ENCODE peak calls at places on chromosomes 7 and 10, in seven cellular contexts. One of them, this sample, is unnamed.

GRCh38 chr10:4082851-4083250 is 297.8 kb upstream of the KLF6 start:
- DNase-seq in body of pancreas: no peak
- DNase-seq in cardiac muscle cell: no peak
- DNase-seq in foreskin fibroblast: no peak
- DNase-seq in fibroblast of lung: peak; percentile 82
- DNase-seq in endodermal cell: no peak
- DNase-seq in fibroblast of villous mesenchyme: peak; percentile 76
- DNase-seq in this sample: peak; percentile 42

GRCh38 chr7:125814030-125814535 is 884.5 kb upstream of the POT1 start:
- DNase-seq in body of pancreas: no peak
- DNase-seq in fibroblast of villous mesenchyme: no peak
- DNase-seq in endodermal cell: no peak
- DNase-seq in cardiac muscle cell: no peak
- DNase-seq in fibroblast of lung: peak; percentile 36
- DNase-seq in foreskin fibroblast: no peak
- DNase-seq in this sample: peak; percentile 3

GRCh38 chr7:6279937-6280336 is 7.5 kb upstream of the CYTH3 start:
- DNase-seq in cardiac muscle cell: no peak
- DNase-seq in foreskin fibroblast: no peak
- DNase-seq in endodermal cell: peak; percentile 16
- DNase-seq in body of pancreas: no peak
- DNase-seq in fibroblast of lung: no peak
- DNase-seq in fibroblast of villous mesenchyme: no peak
- DNase-seq in this sample: no peak

GRCh38 chr10:119724630-119725549 is 960 bp upstream of the INPP5F start:
- DNase-seq in foreskin fibroblast: peak; percentile 59
- DNase-seq in endodermal cell: no peak
- DNase-seq in fibroblast of villous mesenchyme: no peak
- DNase-seq in fibroblast of lung: peak; percentile 49
- DNase-seq in body of pancreas: no peak
- DNase-seq in cardiac muscle cell: peak; percentile 54
- DNase-seq in this sample: no peak

GRCh38 chr10:76558996-76559888 is 1078.4 kb downstream of the KCNMA1 start:
- DNase-seq in fibroblast of villous mesenchyme: peak; percentile 87
- DNase-seq in fibroblast of lung: peak; percentile 93
- DNase-seq in cardiac muscle cell: no peak
- DNase-seq in endodermal cell: no peak
- DNase-seq in body of pancreas: peak; percentile 12
- DNase-seq in foreskin fibroblast: peak; percentile 87
- DNase-seq in this sample: peak; percentile 54

GRCh38 chr7:25775999-25776736 is 375.8 kb upstream of the NFE2L3 start:
- DNase-seq in fibroblast of villous mesenchyme: no peak
- DNase-seq in foreskin fibroblast: no peak
- DNase-seq in fibroblast of lung: no peak
- DNase-seq in endodermal cell: no peak
- DNase-seq in body of pancreas: no peak
- DNase-seq in cardiac muscle cell: no peak
- DNase-seq in this sample: no peak

GRCh38 chr7:111835066-111835465 is 272.8 kb upstream of the IMMP2L start:
- DNase-seq in fibroblast of lung: peak; percentile 87
- DNase-seq in foreskin fibroblast: peak; percentile 89
- DNase-seq in endodermal cell: no peak
- DNase-seq in cardiac muscle cell: no peak
- DNase-seq in body of pancreas: no peak
- DNase-seq in fibroblast of villous mesenchyme: peak; percentile 72
- DNase-seq in this sample: peak; percentile 93

GRCh38 chr7:134831862-134832261 is 52.4 kb downstream of the CALD1 start:
- DNase-seq in cardiac muscle cell: no peak
- DNase-seq in fibroblast of lung: no peak
- DNase-seq in body of pancreas: peak; percentile 42
- DNase-seq in fibroblast of villous mesenchyme: peak; percentile 80
- DNase-seq in foreskin fibroblast: no peak
- DNase-seq in endodermal cell: no peak
- DNase-seq in this sample: no peak

GRCh38 chr7:4951903-4952636 is 6.9 kb downstream of the MMD2 start:
- DNase-seq in body of pancreas: no peak
- DNase-seq in fibroblast of villous mesenchyme: peak; percentile 9
- DNase-seq in fibroblast of lung: peak; percentile 7
- DNase-seq in foreskin fibroblast: peak; percentile 49
- DNase-seq in cardiac muscle cell: peak; percentile 61
- DNase-seq in endodermal cell: peak; percentile 84
- DNase-seq in this sample: peak; percentile 15

GRCh38 chr7:130223646-130224045 is 16.0 kb downstream of the SSMEM1 start:
- DNase-seq in body of pancreas: no peak
- DNase-seq in fibroblast of lung: no peak
- DNase-seq in cardiac muscle cell: no peak
- DNase-seq in foreskin fibroblast: no peak
- DNase-seq in endodermal cell: no peak
- DNase-seq in fibroblast of villous mesenchyme: no peak
- DNase-seq in this sample: no peak

GRCh38 chr7:135335628-135336139 is 102.0 kb downstream of the STRA8 start:
- DNase-seq in fibroblast of villous mesenchyme: peak; percentile 41
- DNase-seq in body of pancreas: peak; percentile 84
- DNase-seq in foreskin fibroblast: peak; percentile 26
- DNase-seq in fibroblast of lung: peak; percentile 54
- DNase-seq in endodermal cell: peak; percentile 99
- DNase-seq in cardiac muscle cell: peak; percentile 94
- DNase-seq in this sample: peak; percentile 45

GRCh38 chr7:51472017-51472296 is 155.3 kb upstream of the COBL start:
- DNase-seq in fibroblast of lung: no peak
- DNase-seq in fibroblast of villous mesenchyme: no peak
- DNase-seq in endodermal cell: peak; percentile 82
- DNase-seq in body of pancreas: no peak
- DNase-seq in foreskin fibroblast: no peak
- DNase-seq in cardiac muscle cell: no peak
- DNase-seq in this sample: no peak

GRCh38 chr10:71831646-71832552 is 19.2 kb downstream of the PSAP start:
- DNase-seq in fibroblast of lung: peak; percentile 57
- DNase-seq in endodermal cell: no peak
- DNase-seq in body of pancreas: no peak
- DNase-seq in fibroblast of villous mesenchyme: no peak
- DNase-seq in cardiac muscle cell: no peak
- DNase-seq in foreskin fibroblast: peak; percentile 64
- DNase-seq in this sample: peak; percentile 60

GRCh38 chr7:105713488-105714465 is 132.5 kb upstream of the EFCAB10 start:
- DNase-seq in foreskin fibroblast: peak; percentile 62
- DNase-seq in fibroblast of villous mesenchyme: peak; percentile 39
- DNase-seq in cardiac muscle cell: no peak
- DNase-seq in fibroblast of lung: no peak
- DNase-seq in body of pancreas: no peak
- DNase-seq in endodermal cell: no peak
- DNase-seq in this sample: peak; percentile 17

GRCh38 chr10:61271127-61271780 is 181.9 kb downstream of the TMEM26 start:
- DNase-seq in cardiac muscle cell: no peak
- DNase-seq in fibroblast of villous mesenchyme: peak; percentile 77
- DNase-seq in foreskin fibroblast: peak; percentile 88
- DNase-seq in fibroblast of lung: peak; percentile 84
- DNase-seq in body of pancreas: no peak
- DNase-seq in endodermal cell: no peak
- DNase-seq in this sample: peak; percentile 73

GRCh38 chr7:140326116-140326928 is 72.0 kb downstream of the SLC37A3 start:
- DNase-seq in cardiac muscle cell: peak; percentile 74
- DNase-seq in fibroblast of villous mesenchyme: peak; percentile 74
- DNase-seq in fibroblast of lung: peak; percentile 53
- DNase-seq in body of pancreas: peak; percentile 70
- DNase-seq in foreskin fibroblast: peak; percentile 86
- DNase-seq in endodermal cell: peak; percentile 85
- DNase-seq in this sample: peak; percentile 69

GRCh38 chr10:88792656-88793055 is 9.9 kb upstream of the LIPM start:
- DNase-seq in cardiac muscle cell: no peak
- DNase-seq in fibroblast of lung: peak; percentile 72
- DNase-seq in endodermal cell: no peak
- DNase-seq in fibroblast of villous mesenchyme: peak; percentile 75
- DNase-seq in body of pancreas: peak; percentile 6
- DNase-seq in foreskin fibroblast: peak; percentile 76
- DNase-seq in this sample: peak; percentile 75

GRCh38 chr10:76324283-76324682 is 892.9 kb downstream of the LRMDA start:
- DNase-seq in fibroblast of lung: no peak
- DNase-seq in endodermal cell: no peak
- DNase-seq in body of pancreas: peak; percentile 49
- DNase-seq in cardiac muscle cell: no peak
- DNase-seq in foreskin fibroblast: no peak
- DNase-seq in fibroblast of villous mesenchyme: no peak
- DNase-seq in this sample: no peak

GRCh38 chr10:80100861-80101695 is 22.6 kb downstream of the TMEM254 start:
- DNase-seq in endodermal cell: no peak
- DNase-seq in fibroblast of villous mesenchyme: no peak
- DNase-seq in fibroblast of lung: no peak
- DNase-seq in foreskin fibroblast: no peak
- DNase-seq in cardiac muscle cell: peak; percentile 10
- DNase-seq in body of pancreas: peak; percentile 34
- DNase-seq in this sample: no peak

DNA sequence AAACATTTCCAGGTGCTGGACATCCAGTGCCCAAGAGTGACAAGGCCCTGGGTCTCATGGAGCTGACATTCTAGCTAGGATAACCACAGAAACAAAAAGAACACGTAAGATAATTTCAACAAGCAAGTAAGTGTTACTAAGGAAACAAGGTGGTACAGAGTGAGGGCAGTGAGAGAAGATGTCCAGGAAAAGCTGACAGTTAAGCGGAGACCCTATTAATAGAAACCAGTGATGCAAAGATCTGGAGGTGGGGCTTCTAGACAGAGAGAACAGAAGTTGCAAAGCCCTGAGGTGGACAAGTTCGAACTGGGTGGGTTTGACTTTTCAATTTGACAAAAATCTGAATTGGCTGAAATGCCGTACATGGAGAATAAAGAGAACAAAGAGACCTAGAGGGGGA is 96.3 kb downstream of the TRIL start:
- DNase-seq in body of pancreas: no peak
- DNase-seq in cardiac muscle cell: peak; percentile 48
- DNase-seq in foreskin fibroblast: no peak
- DNase-seq in endodermal cell: no peak
- DNase-seq in fibroblast of lung: no peak
- DNase-seq in fibroblast of villous mesenchyme: no peak
- DNase-seq in this sample: no peak
- TF ChIP-seq CTCF in body of pancreas: no peak
- TF ChIP-seq CTCF in cardiac muscle cell: no peak
- TF ChIP-seq CTCF in foreskin fibroblast: no peak
- TF ChIP-seq CTCF in endodermal cell: no peak
- TF ChIP-seq CTCF in fibroblast of lung: no peak
- TF ChIP-seq CTCF in fibroblast of villous mesenchyme: no peak
- TF ChIP-seq CTCF in this sample: no peak

GRCh38 chr10:42477170-42477569 is 161.2 kb downstream of the ZNF33B start:
- DNase-seq in endodermal cell: no peak
- DNase-seq in foreskin fibroblast: no peak
- DNase-seq in fibroblast of lung: no peak
- DNase-seq in body of pancreas: no peak
- DNase-seq in cardiac muscle cell: no peak
- DNase-seq in fibroblast of villous mesenchyme: no peak
- DNase-seq in this sample: no peak
- H3K4me3 ChIP-seq in endodermal cell: no peak overlapping the region
- H3K4me3 ChIP-seq in foreskin fibroblast: no peak overlapping the region
- H3K4me3 ChIP-seq in fibroblast of lung: no peak overlapping the region
- H3K4me3 ChIP-seq in body of pancreas: no peak overlapping the region
- H3K4me3 ChIP-seq in cardiac muscle cell: no peak overlapping the region
- H3K4me3 ChIP-seq in fibroblast of villous mesenchyme: no peak overlapping the region
- H3K4me3 ChIP-seq in this sample: no peak overlapping the region

DNA sequence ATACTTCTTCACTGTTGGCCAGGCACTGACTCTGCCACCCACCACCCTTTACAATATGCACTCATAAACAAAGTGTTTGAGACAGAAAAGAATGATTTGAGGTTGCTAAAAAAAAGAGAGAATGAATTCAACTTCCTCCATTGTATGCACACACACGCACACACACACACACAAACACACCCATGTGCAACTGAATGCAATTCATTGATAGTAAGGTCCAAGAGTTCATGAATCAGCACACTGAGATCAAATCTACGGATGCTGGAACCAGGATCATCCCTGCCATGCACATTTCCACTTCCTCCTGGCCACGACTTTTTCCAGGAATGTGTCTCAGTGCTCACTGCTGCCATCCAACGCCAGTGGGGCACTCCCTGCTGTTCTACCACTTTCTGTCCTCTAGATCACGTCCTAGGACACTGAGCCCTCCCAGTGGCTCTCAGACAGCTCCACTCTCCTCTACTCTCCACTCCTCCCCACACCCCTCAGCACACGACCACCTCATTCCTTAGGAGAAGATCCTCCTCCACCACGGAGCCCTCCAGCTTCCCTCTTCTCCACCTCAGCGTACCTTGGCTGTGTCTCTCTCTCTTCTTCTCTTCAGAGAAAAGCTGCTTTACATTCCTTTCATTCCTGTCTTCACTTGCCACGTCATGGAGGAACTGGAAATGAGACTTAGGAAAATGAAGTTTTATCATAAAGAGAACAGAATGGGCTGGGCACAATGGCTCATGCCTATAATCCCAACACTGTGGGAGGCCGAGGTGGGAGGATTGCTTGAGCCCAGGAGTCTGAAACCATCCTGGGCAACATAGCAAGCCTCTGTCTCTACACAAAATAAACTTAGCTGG is 12.0 kb upstream of the TMEM213 start:
- DNase-seq in fibroblast of villous mesenchyme: no peak
- DNase-seq in endodermal cell: no peak
- DNase-seq in fibroblast of lung: peak; percentile 43
- DNase-seq in cardiac muscle cell: no peak
- DNase-seq in foreskin fibroblast: no peak
- DNase-seq in body of pancreas: no peak
- DNase-seq in this sample: no peak
- TF ChIP-seq CTCF in fibroblast of villous mesenchyme: no peak
- TF ChIP-seq CTCF in endodermal cell: no peak
- TF ChIP-seq CTCF in fibroblast of lung: no peak
- TF ChIP-seq CTCF in cardiac muscle cell: no peak
- TF ChIP-seq CTCF in foreskin fibroblast: no peak
- TF ChIP-seq CTCF in body of pancreas: no peak
- TF ChIP-seq CTCF in this sample: no peak

GRCh38 chr10:99682032-99682431 is 22.7 kb downstream of the ENTPD7 start:
- DNase-seq in cardiac muscle cell: no peak
- DNase-seq in fibroblast of villous mesenchyme: no peak
- DNase-seq in body of pancreas: no peak
- DNase-seq in endodermal cell: no peak
- DNase-seq in foreskin fibroblast: no peak
- DNase-seq in fibroblast of lung: peak; percentile 78
- DNase-seq in this sample: no peak

GRCh38 chr10:99681553-99681952 is 22.2 kb downstream of the ENTPD7 start:
- DNase-seq in endodermal cell: no peak
- DNase-seq in foreskin fibroblast: peak; percentile 92
- DNase-seq in fibroblast of lung: peak; percentile 82
- DNase-seq in fibroblast of villous mesenchyme: peak; percentile 74
- DNase-seq in body of pancreas: peak; percentile 15
- DNase-seq in cardiac muscle cell: no peak
- DNase-seq in this sample: peak; percentile 93

GRCh38 chr10:99676435-99676834 is 17.1 kb downstream of the ENTPD7 start:
- DNase-seq in fibroblast of villous mesenchyme: peak; percentile 97
- DNase-seq in fibroblast of lung: peak; percentile 98
- DNase-seq in foreskin fibroblast: peak; percentile 78
- DNase-seq in cardiac muscle cell: no peak
- DNase-seq in body of pancreas: peak; percentile 17
- DNase-seq in endodermal cell: no peak
- DNase-seq in this sample: peak; percentile 74

GRCh38 chr10:99676895-99677294 is 17.6 kb downstream of the ENTPD7 start:
- DNase-seq in endodermal cell: no peak
- DNase-seq in fibroblast of villous mesenchyme: no peak
- DNase-seq in cardiac muscle cell: no peak
- DNase-seq in body of pancreas: no peak
- DNase-seq in fibroblast of lung: peak; percentile 71
- DNase-seq in foreskin fibroblast: no peak
- DNase-seq in this sample: no peak

DNA sequence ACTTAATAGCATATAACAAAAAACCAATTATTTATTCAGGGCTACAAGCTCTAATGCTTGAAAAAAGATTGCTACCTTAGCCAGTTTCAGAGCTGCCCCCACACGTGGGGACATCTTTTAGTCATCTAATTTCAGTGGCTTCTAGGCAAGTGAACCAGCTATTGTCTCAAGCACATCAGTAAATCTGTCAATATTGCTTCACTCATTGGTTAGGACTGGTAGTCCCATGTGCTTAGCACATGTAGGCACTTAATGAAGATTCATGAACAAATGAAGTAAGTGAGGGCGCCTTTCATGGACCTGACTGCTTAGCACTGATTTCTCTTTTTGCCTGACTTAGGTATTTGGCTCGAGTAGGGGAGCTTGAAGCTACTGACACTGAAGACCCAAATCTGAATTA is 19.6 kb downstream of the ENTPD7 start:
- DNase-seq in fibroblast of villous mesenchyme: no peak
- DNase-seq in cardiac muscle cell: no peak
- DNase-seq in foreskin fibroblast: no peak
- DNase-seq in body of pancreas: no peak
- DNase-seq in endodermal cell: no peak
- DNase-seq in fibroblast of lung: no peak
- DNase-seq in this sample: no peak
- H3K4me3 ChIP-seq in fibroblast of villous mesenchyme: no peak overlapping the region
- H3K4me3 ChIP-seq in cardiac muscle cell: no peak overlapping the region
- H3K4me3 ChIP-seq in foreskin fibroblast: no peak overlapping the region
- H3K4me3 ChIP-seq in body of pancreas: no peak overlapping the region
- H3K4me3 ChIP-seq in endodermal cell: no peak overlapping the region
- H3K4me3 ChIP-seq in fibroblast of lung: no peak overlapping the region
- H3K4me3 ChIP-seq in this sample: no peak overlapping the region